ENCODE peak calls at places on chromosomes 1 and 21, in nine cellular contexts. R, G, W, L, J, X, N, H and I are unnamed samples.
A peak's percentile ranks its signal among the peaks of the same experiment; 100 is the strongest.

GRCh38 chr1:225470210-225470609 is 42.4 kb upstream of the LBR start:
- DNase-seq in R (no peak), G (no peak), W (no peak), L (no peak), J (no peak), X (no peak), N (no peak), H (no peak), I (no peak)

GRCh38 chr1:55868026-55868425 is 652.9 kb upstream of the USP24 start:
- DNase-seq in R (peak; percentile 50), G (no peak), W (peak; percentile 1), L (peak; percentile 71), J (no peak), X (peak; percentile 20), N (peak; percentile 34), H (no peak), I (peak; percentile 29)

GRCh38 chr1:232568331-232568852 is 61.5 kb downstream of the SIPA1L2 start:
- DNase-seq in R (no peak), G (no peak), W (no peak), L (peak; percentile 46), J (no peak), X (no peak), N (no peak), H (no peak), I (peak; percentile 44)

GRCh38 chr1:44423706-44424546 is 18.9 kb downstream of the RNF220 start:
- DNase-seq in R (peak; percentile 35), G (peak; percentile 78), W (no peak), L (peak; percentile 80), J (peak; percentile 87), X (peak; percentile 86), N (peak; percentile 40), H (no peak), I (peak; percentile 63)

GRCh38 chr21:36569511-36569910 is 89.6 kb upstream of the CLDN14 start:
- DNase-seq in R (no peak), G (no peak), W (no peak), L (no peak), J (no peak), X (no peak), N (no peak), H (no peak), I (no peak)

GRCh38 chr1:55490556-55490955 is 275.4 kb upstream of the USP24 start:
- DNase-seq in R (peak; percentile 76), G (no peak), W (no peak), L (peak; percentile 76), J (no peak), X (peak; percentile 37), N (no peak), H (no peak), I (peak; percentile 46)

GRCh38 chr1:179217943-179218507 is 11.5 kb downstream of the ABL2 start:
- DNase-seq in R (peak; percentile 55), G (no peak), W (no peak), L (peak; percentile 49), J (no peak), X (peak; percentile 76), N (no peak), H (no peak), I (peak; percentile 70)

GRCh38 chr21:39034590-39035536 is 148.4 kb downstream of the PSMG1 start:
- DNase-seq in R (no peak), G (peak; percentile 27), W (no peak), L (no peak), J (no peak), X (no peak), N (no peak), H (no peak), I (no peak)

GRCh38 chr1:183685112-183685713 is 32.1 kb upstream of the APOBEC4 start:
- DNase-seq in R (peak; percentile 56), G (no peak), W (peak; percentile 56), L (peak; percentile 31), J (peak; percentile 30), X (peak; percentile 72), N (peak; percentile 20), H (no peak), I (peak; percentile 60)

GRCh38 chr1:93565496-93566221 is 116.0 kb downstream of the BCAR3 start:
- DNase-seq in R (peak; percentile 85), G (no peak), W (no peak), L (peak; percentile 91), J (no peak), X (peak; percentile 81), N (no peak), H (no peak), I (peak; percentile 82)
- H3K4me3 ChIP-seq in R (no peak overlapping the region), G (no peak overlapping the region), W (no peak overlapping the region), L (no peak overlapping the region), J (no peak overlapping the region), X (no peak overlapping the region), N (no peak overlapping the region), H (no peak overlapping the region), I (no peak overlapping the region)

GRCh38 chr21:34947122-34947534 is 102.0 kb downstream of the RUNX1 start:
- DNase-seq in R (peak; percentile 73), G (no peak), W (no peak), L (no peak), J (no peak), X (no peak), N (no peak), H (no peak), I (no peak)
- TF ChIP-seq CTCF in R (no peak), G (no peak), W (no peak), L (no peak), J (no peak), X (no peak), N (no peak), H (no peak), I (no peak)

GRCh38 chr1:16275591-16275990 is 38.6 kb upstream of the CPLANE2 start:
- DNase-seq in R (no peak), G (no peak), W (no peak), L (peak; percentile 40), J (no peak), X (no peak), N (no peak), H (no peak), I (no peak)

GRCh38 chr1:16281765-16282164 is 44.8 kb upstream of the CPLANE2 start:
- DNase-seq in R (no peak), G (no peak), W (no peak), L (no peak), J (no peak), X (no peak), N (no peak), H (no peak), I (no peak)

GRCh38 chr1:16276302-16277020 is 39.5 kb upstream of the CPLANE2 start:
- DNase-seq in R (no peak), G (no peak), W (no peak), L (no peak), J (no peak), X (no peak), N (no peak), H (no peak), I (no peak)

DNA sequence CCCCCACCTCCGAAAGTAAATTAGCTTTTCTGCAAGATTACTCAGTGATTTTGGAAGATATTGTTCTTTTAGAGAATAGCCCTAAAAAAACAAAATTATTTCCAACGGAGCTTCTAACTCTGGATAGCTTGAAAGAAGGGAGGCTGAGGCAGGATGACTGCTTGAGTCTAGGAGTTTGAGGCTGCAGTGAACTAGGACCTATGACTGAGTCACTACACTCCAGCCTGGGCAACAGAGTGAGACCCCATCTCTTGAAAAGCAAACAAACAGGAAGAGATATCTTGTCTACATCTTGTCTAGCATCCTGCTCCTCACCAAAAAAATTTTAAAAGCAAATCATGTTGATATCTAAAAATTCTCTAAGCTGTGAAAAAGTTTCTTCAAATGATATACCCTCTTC is 42.2 kb upstream of the CPLANE2 start:
- DNase-seq in R (no peak), G (no peak), W (no peak), L (no peak), J (no peak), X (no peak), N (no peak), H (no peak), I (no peak)
- H3K4me3 ChIP-seq in R (no peak overlapping the region), G (no peak overlapping the region), W (no peak overlapping the region), L (no peak overlapping the region), J (no peak overlapping the region), X (no peak overlapping the region), N (no peak overlapping the region), H (no peak overlapping the region), I (no peak overlapping the region)

GRCh38 chr1:53541761-53542550 is 82.8 kb downstream of the DMRTB1 start:
- DNase-seq in R (peak; percentile 90), G (peak; percentile 80), W (peak; percentile 56), L (peak; percentile 91), J (no peak), X (peak; percentile 33), N (peak; percentile 47), H (no peak), I (peak; percentile 95)
- TF ChIP-seq CTCF in R (peak; percentile 38), G (peak; percentile 10), W (peak; percentile 65), L (peak; percentile 52), J (no peak), X (peak; percentile 46), N (peak; percentile 46), H (no peak), I (peak; percentile 61)